ENCODE peak calls at places on chromosomes 7 and 10, in nine cellular contexts. I is IMR-90; X is psoas muscle; Z is Peyer's patch; B is colonic mucosa; W is neural progenitor cell; F is cardiac muscle cell; L is CD8-positive, alpha-beta T cell; G is CD8-positive, alpha-beta memory T cell. V is an unnamed sample.

GRCh38 chr10:59719374-59719773 is 9.7 kb upstream of the SLC16A9 start:
- DNase-seq in I (no peak), X (no peak), Z (no peak), G (no peak), B (no peak), F (no peak), L (no peak), W (no peak), V (no peak)

GRCh38 chr10:13930123-13930522 is 343.4 kb downstream of the PRPF18 start:
- DNase-seq in X (no peak), B (no peak), L (peak; percentile 53), W (peak; percentile 6), Z (no peak), F (no peak), I (no peak), G (peak; percentile 64), V (no peak)

GRCh38 chr7:127770870-127771269 is 118.9 kb downstream of the SND1 start:
- DNase-seq in Z (no peak), I (peak; percentile 72), G (no peak), B (no peak), L (no peak), F (peak; percentile 32), X (no peak), W (no peak), V (no peak)

GRCh38 chr7:33039257-33039904 is 23.2 kb downstream of the NT5C3A start:
- DNase-seq in B (no peak), Z (no peak), L (no peak), W (no peak), X (no peak), G (peak; percentile 40), F (peak; percentile 38), I (no peak), V (no peak)

GRCh38 chr10:6917125-6917524 is 337.0 kb upstream of the PRKCQ start:
- DNase-seq in G (no peak), Z (no peak), L (no peak), B (no peak), W (no peak), F (no peak), I (no peak), X (no peak), V (no peak)

GRCh38 chr10:11678074-11678793 is 63.9 kb upstream of the ECHDC3 start:
- DNase-seq in L (no peak), F (peak; percentile 53), X (no peak), I (no peak), W (no peak), B (no peak), G (no peak), Z (peak; percentile 81), V (no peak)

GRCh38 chr10:111789821-111790220 is 393.7 kb downstream of the GPAM start:
- DNase-seq in X (no peak), F (no peak), W (no peak), Z (no peak), I (no peak), L (no peak), B (no peak), G (no peak), V (no peak)

GRCh38 chr10:5892007-5892406 is 2.0 kb downstream of the FBH1 start:
- DNase-seq in L (no peak), G (no peak), W (no peak), F (peak; percentile 66), I (no peak), B (no peak), X (no peak), Z (no peak), V (no peak)

GRCh38 chr7:5357951-5358350 is 65.7 kb downstream of the TNRC18 start:
- DNase-seq in Z (no peak), X (no peak), F (no peak), B (no peak), I (no peak), W (no peak), G (no peak), L (no peak), V (no peak)

GRCh38 chr7:129866251-129866650 is 86.5 kb downstream of the UBE2H start:
- DNase-seq in F (no peak), B (no peak), L (no peak), I (no peak), X (no peak), Z (no peak), W (no peak), G (no peak), V (no peak)

GRCh38 chr7:95904099-95904498 is 131.7 kb downstream of the DYNC1I1 start:
- DNase-seq in X (no peak), B (no peak), Z (no peak), L (no peak), G (no peak), F (no peak), W (no peak), I (no peak), V (no peak)

GRCh38 chr7:90897961-90898469 is 301.9 kb downstream of the CDK14 start:
- DNase-seq in X (no peak), B (no peak), W (no peak), F (no peak), I (no peak), G (no peak), L (no peak), Z (no peak), V (no peak)

GRCh38 chr10:71795248-71795647 is 21.9 kb upstream of the VSIR start:
- DNase-seq in Z (no peak), X (no peak), G (no peak), I (peak; percentile 23), F (peak; percentile 47), W (peak; percentile 76), L (no peak), B (no peak), V (no peak)

GRCh38 chr10:15096661-15097010 is 519 bp upstream of the RPP38 start:
- DNase-seq in W (no peak), L (no peak), F (no peak), B (no peak), X (no peak), G (no peak), I (no peak), Z (no peak), V (no peak)
- H3K27ac ChIP-seq in W (no peak overlapping the region), L (peak overlapping the region; percentile 92), F (peak overlapping the region; percentile 96), B (peak overlapping the region; percentile 90), X (peak overlapping the region; percentile 93), G (peak overlapping the region; percentile 93), I (no peak overlapping the region), Z (peak overlapping the region; percentile 91), V (peak overlapping the region; percentile 85)

GRCh38 chr10:124735491-124736286 is 8.5 kb downstream of the FAM53B start:
- DNase-seq in Z (no peak), G (no peak), W (no peak), B (no peak), I (no peak), L (no peak), F (no peak), X (no peak), V (no peak)
- H3K4me1 ChIP-seq in Z (peaks cover 15% of the 10 kb centered on the region), G (peaks cover 100% of the 10 kb centered on the region), W (peaks cover 24% of the 10 kb centered on the region), B (peaks cover 49% of the 10 kb centered on the region), I (peaks cover 20% of the 10 kb centered on the region), L (peaks cover 91% of the 10 kb centered on the region), F (peaks cover 44% of the 10 kb centered on the region), X (peaks cover 94% of the 10 kb centered on the region), V (peaks cover 98% of the 10 kb centered on the region)

GRCh38 chr7:1741751-1742554 is 71.9 kb downstream of the ELFN1 start:
- DNase-seq in B (peak; percentile 35), W (no peak), Z (no peak), F (no peak), G (peak; percentile 9), L (no peak), X (peak; percentile 34), I (no peak), V (peak; percentile 52)
- H3K27ac ChIP-seq in B (no peak overlapping the region), W (no peak overlapping the region), Z (no peak overlapping the region), F (no peak overlapping the region), G (peak overlapping the region; percentile 59), L (no peak overlapping the region), X (no peak overlapping the region), I (no peak overlapping the region), V (peak overlapping the region; percentile 17)

GRCh38 chr10:95482501-95483248 is 78.5 kb downstream of the SORBS1 start:
- DNase-seq in I (no peak), L (no peak), B (no peak), F (no peak), X (no peak), G (no peak), Z (no peak), W (no peak), V (no peak)
- H3K4me1 ChIP-seq in I (no peaks in the 10 kb centered on the region), L (no peaks in the 10 kb centered on the region), B (no peaks in the 10 kb centered on the region), F (peaks cover 41% of the 10 kb centered on the region), X (peaks cover 71% of the 10 kb centered on the region), G (no peaks in the 10 kb centered on the region), Z (peaks cover 3% of the 10 kb centered on the region), W (peaks cover 6% of the 10 kb centered on the region), V (peaks cover 49% of the 10 kb centered on the region)

GRCh38 chr7:107593025-107593410 is 13.0 kb downstream of the BCAP29 start:
- DNase-seq in I (no peak), W (no peak), G (no peak), L (no peak), Z (no peak), X (no peak), F (peak; percentile 43), B (no peak), V (no peak)

GRCh38 chr7:107594961-107595737 is 15.1 kb downstream of the BCAP29 start:
- DNase-seq in B (no peak), W (no peak), X (no peak), G (no peak), F (peak; percentile 94), Z (no peak), L (no peak), I (peak; percentile 94), V (peak; percentile 10)

GRCh38 chr7:107588529-107589130 is 8.6 kb downstream of the BCAP29 start:
- DNase-seq in I (no peak), W (no peak), F (no peak), G (no peak), L (no peak), B (no peak), X (no peak), Z (no peak), V (no peak)

GRCh38 chr7:107591410-107591809 is 11.4 kb downstream of the BCAP29 start:
- DNase-seq in L (no peak), I (no peak), Z (no peak), F (peak; percentile 17), W (no peak), X (no peak), G (no peak), B (no peak), V (no peak)

GRCh38 chr7:107592361-107593024 is 12.4 kb downstream of the BCAP29 start:
- DNase-seq in B (no peak), F (peak; percentile 44), W (no peak), G (no peak), X (no peak), Z (no peak), L (no peak), I (peak; percentile 86), V (no peak)
- H3K27ac ChIP-seq in B (no peak overlapping the region), F (peak overlapping the region; percentile 24), W (no peak overlapping the region), G (no peak overlapping the region), X (no peak overlapping the region), Z (no peak overlapping the region), L (no peak overlapping the region), I (no peak overlapping the region), V (peak overlapping the region; percentile 50)

DNA sequence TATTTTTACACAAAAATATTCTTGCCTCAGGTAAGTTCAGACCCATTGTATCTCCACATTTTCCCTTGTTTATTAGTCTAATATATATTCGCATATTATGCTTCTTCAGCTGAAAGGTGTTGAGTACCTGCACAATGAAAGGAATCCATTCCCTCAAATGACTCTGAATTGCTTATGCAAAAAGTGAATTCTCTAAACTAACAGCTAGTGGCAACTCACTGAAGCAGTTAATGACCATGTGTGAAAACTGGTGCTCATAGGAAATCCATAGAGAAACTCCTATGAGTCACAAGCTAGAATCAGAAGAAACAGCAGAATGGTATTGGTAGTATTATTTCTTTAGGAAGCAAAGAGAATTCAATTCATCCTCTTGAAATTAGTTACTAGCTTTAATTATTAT is 33.5 kb upstream of the RNF148 start:
- DNase-seq in X (no peak), G (no peak), W (no peak), F (no peak), B (no peak), L (no peak), Z (no peak), I (no peak), V (no peak)
- H3K4me1 ChIP-seq in X (no peaks in the 10 kb centered on the region), G (no peaks in the 10 kb centered on the region), W (peaks cover 24% of the 10 kb centered on the region), F (no peaks in the 10 kb centered on the region), B (no peaks in the 10 kb centered on the region), L (no peaks in the 10 kb centered on the region), Z (no peaks in the 10 kb centered on the region), I (no peaks in the 10 kb centered on the region), V (no peaks in the 10 kb centered on the region)

V was measured in heart left ventricle.